ENCODE peak calls at places on chromosomes 2 and 18, in four cellular contexts. P, B, O and L are unnamed samples.

GRCh38 chr18:40531061-40531460 is 1424.0 kb upstream of the PIK3C3 start:
- DNase-seq in O (peak; percentile 49), B (no peak), P (no peak), L (no peak)

GRCh38 chr2:36403675-36404230 is 48.2 kb downstream of the CRIM1 start:
- DNase-seq in B (no peak), P (no peak), O (peak; percentile 88), L (no peak)

GRCh38 chr2:4980989-4981388 is 711.2 kb upstream of the SOX11 start:
- DNase-seq in B (no peak), P (no peak), O (no peak), L (no peak)

GRCh38 chr2:86225581-86225980 is 26.3 kb downstream of the MRPL35 start:
- DNase-seq in P (no peak), O (no peak), B (peak; percentile 28), L (peak; percentile 57)

GRCh38 chr18:11689031-11689971 is at the start of gene GNAL:
- DNase-seq in B (peak; percentile 34), P (peak; percentile 80), O (peak; percentile 80), L (peak; percentile 31)

GRCh38 chr18:75307530-75307929 is 96.9 kb downstream of the TSHZ1 start:
- DNase-seq in B (no peak), O (no peak), P (no peak), L (no peak)

GRCh38 chr2:118244686-118245085 is 156.4 kb downstream of the INSIG2 start:
- DNase-seq in O (no peak), P (no peak), B (no peak), L (no peak)

GRCh38 chr2:233386382-233387041 is 32.2 kb downstream of the DGKD start:
- DNase-seq in O (no peak), P (no peak), B (no peak), L (no peak)

GRCh38 chr2:199405241-199405640 is 52.5 kb downstream of the SATB2 start:
- DNase-seq in B (no peak), O (peak; percentile 54), P (no peak), L (no peak)

GRCh38 chr2:238974510-238975166 is 126.8 kb downstream of the TWIST2 start:
- DNase-seq in O (no peak), P (no peak), B (no peak), L (no peak)

GRCh38 chr2:19607931-19608762 is 249.7 kb upstream of the OSR1 start:
- DNase-seq in O (peak; percentile 17), P (no peak), B (no peak), L (no peak)

GRCh38 chr18:58671122-58671940 is at the start of gene MALT1:
- DNase-seq in B (peak; percentile 88), O (peak; percentile 96), P (peak; percentile 91), L (peak; percentile 67)
- TF ChIP-seq CTCF in B (no peak), O (no peak), P (no peak), L (no peak)

GRCh38 chr2:64312622-64312948 is 141.4 kb upstream of the LGALSL start:
- DNase-seq in B (no peak), O (no peak), P (no peak), L (no peak)
- H3K4me3 ChIP-seq in B (peak overlapping the region; percentile 33), O (no peak overlapping the region), P (no peak overlapping the region), L (peak overlapping the region; percentile 56)

GRCh38 chr18:78649421-78649820 is 330.2 kb upstream of the SALL3 start:
- DNase-seq in O (no peak), P (no peak), B (no peak), L (no peak)

GRCh38 chr18:78647018-78647417 is 332.6 kb upstream of the SALL3 start:
- DNase-seq in O (no peak), B (no peak), P (no peak), L (no peak)

GRCh38 chr18:78655921-78656320 is 323.7 kb upstream of the SALL3 start:
- DNase-seq in O (no peak), P (no peak), B (no peak), L (no peak)

GRCh38 chr18:78652001-78652545 is 327.5 kb upstream of the SALL3 start:
- DNase-seq in O (no peak), P (no peak), B (no peak), L (no peak)

GRCh38 chr18:78650926-78651325 is 328.7 kb upstream of the SALL3 start:
- DNase-seq in O (no peak), P (no peak), B (no peak), L (no peak)
- H3K9me3 ChIP-seq in O (peaks cover 16% of the 10 kb centered on the region), P (no peaks in the 10 kb centered on the region), B (no peaks in the 10 kb centered on the region), L (no peaks in the 10 kb centered on the region)

DNA sequence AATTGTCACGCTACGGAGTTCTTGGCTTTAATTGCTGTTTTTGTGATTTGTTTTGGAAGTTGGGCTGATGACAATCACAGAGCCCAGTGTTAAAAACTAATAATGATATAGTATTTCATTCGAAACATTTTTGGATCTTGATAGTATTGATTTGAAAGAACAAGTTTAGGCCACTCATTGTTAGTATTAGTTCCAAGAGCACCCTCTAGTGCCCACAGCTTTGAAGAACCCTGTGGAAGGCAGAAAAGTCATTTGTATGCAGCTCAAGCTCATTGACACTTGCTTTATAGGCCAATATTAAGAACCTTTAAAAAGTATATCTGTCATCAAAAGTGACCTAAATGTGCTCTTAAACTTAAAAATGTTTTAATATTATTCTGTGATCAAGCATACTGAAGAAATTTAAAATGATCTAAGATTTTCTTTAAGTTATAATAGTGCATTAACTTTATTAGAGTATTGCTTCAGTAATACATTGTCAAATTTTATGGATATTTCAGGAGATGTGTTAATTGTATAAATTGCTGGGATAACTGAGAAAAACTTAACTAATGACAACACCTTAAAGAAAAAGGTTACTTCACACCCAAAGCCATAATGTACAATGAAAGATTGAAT is 191.0 kb downstream of the GRB14 start:
- DNase-seq in P (peak; percentile 19), O (peak; percentile 45), B (no peak), L (no peak)
- TF ChIP-seq CTCF in P (peak; percentile 20), O (peak; percentile 70), B (peak; percentile 28), L (peak; percentile 58)